ENCODE peak calls at places on chromosome 14, in seven cellular contexts. D is cardiac fibroblast, G is fibroblast of pulmonary artery, K is osteocyte, L is HFFc6, X is AG04450, C is uterus. Y is an unnamed sample.

GRCh38 chr14:87483651-87484260 is 509.2 kb downstream of the GALC start:
- DNase-seq in D (no peak), G (peak), K (no peak), L (no peak), X (peak), C (no peak), Y (no peak)

GRCh38 chr14:100639280-100639679 is 52.1 kb upstream of the BEGAIN start:
- DNase-seq in D (no peak), G (no peak), K (no peak), L (no peak), X (no peak), C (no peak), Y (no peak)

GRCh38 chr14:104138098-104138890 is at the start of gene KIF26A:
- DNase-seq in D (no peak), G (no peak), K (no peak), L (no peak), X (no peak), C (no peak), Y (no peak)

GRCh38 chr14:91402278-91403068 is 15.1 kb downstream of the CCDC88C start:
- DNase-seq in D (no peak), G (peak), K (no peak), L (no peak), X (no peak), C (no peak), Y (no peak)

GRCh38 chr14:92482621-92483319 is 30.8 kb upstream of the RIN3 start:
- DNase-seq in D (no peak), G (no peak), K (peak), L (no peak), X (no peak), C (no peak), Y (no peak)

GRCh38 chr14:99529899-99530298 is 48.7 kb downstream of the CCNK start:
- DNase-seq in D (peak), G (peak), K (no peak), L (peak), X (no peak), C (no peak), Y (no peak)

GRCh38 chr14:87996276-87996592 is 3.3 kb upstream of the GALC start:
- DNase-seq in D (peak), G (peak), K (no peak), L (no peak), X (no peak), C (no peak), Y (no peak)

GRCh38 chr14:56581041-56581727 is 1.6 kb downstream of the TMEM260 start:
- DNase-seq in D (no peak), G (no peak), K (no peak), L (no peak), X (no peak), C (no peak), Y (peak)

GRCh38 chr14:106062502-106063272 is 536.3 kb downstream of the TMEM121 start:
- DNase-seq in D (no peak), G (no peak), K (no peak), L (no peak), X (no peak), C (no peak), Y (no peak)

GRCh38 chr14:89248430-89249295 is 168.4 kb downstream of the FOXN3 start:
- DNase-seq in D (no peak), G (no peak), K (no peak), L (no peak), X (no peak), C (no peak), Y (no peak)

GRCh38 chr14:21112267-21112666 is 11.4 kb downstream of the TMEM253 start:
- DNase-seq in D (no peak), G (no peak), K (no peak), L (no peak), X (no peak), C (no peak), Y (no peak)

GRCh38 chr14:90447720-90448497 is 51.1 kb downstream of the CALM1 start:
- DNase-seq in D (no peak), G (no peak), K (no peak), L (no peak), X (no peak), C (no peak), Y (no peak)

GRCh38 chr14:54566410-54567223 is at the start of gene SAMD4A:
- DNase-seq in D (peak), G (peak), K (peak), L (peak), X (peak), C (peak), Y (peak)
- TF ChIP-seq CTCF in D (peak), G (peak), K (peak), L (peak), X (peak), C (peak), Y (peak)

DNA sequence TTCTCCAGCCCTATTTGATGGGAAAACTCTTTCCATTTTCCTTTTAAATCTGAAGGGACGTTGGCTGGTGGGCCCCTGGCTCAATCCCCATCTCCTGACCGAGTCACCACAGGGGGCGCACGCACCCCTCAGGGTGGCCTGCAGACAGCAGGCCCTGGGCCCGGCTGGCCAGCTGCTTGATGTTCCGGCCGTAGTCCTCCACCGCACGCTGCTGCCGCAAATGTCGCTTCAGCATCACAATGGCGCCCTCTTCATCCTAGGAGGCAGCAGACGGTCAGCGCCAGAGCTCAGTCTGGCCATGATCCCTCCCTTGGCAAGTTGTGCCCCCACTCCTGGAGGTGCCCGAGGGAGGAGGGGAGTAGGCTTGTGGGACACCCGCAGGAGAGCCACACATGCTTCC is 70.0 kb downstream of the PLEKHG3 start:
- DNase-seq in D (no peak), G (no peak), K (no peak), L (no peak), X (no peak), C (no peak), Y (no peak)
- TF ChIP-seq CTCF in D (no peak), G (no peak), K (no peak), L (peak), X (no peak), C (no peak), Y (no peak)

GRCh38 chr14:69360438-69361108 is 37.5 kb downstream of the ERH start:
- DNase-seq in D (no peak), G (no peak), K (no peak), L (no peak), X (no peak), C (no peak), Y (peak)

GRCh38 chr14:69366761-69367160 is 31.3 kb downstream of the ERH start:
- DNase-seq in D (no peak), G (no peak), K (no peak), L (no peak), X (no peak), C (no peak), Y (no peak)

GRCh38 chr14:69366069-69366468 is 32.0 kb downstream of the ERH start:
- DNase-seq in D (no peak), G (no peak), K (no peak), L (no peak), X (no peak), C (no peak), Y (no peak)

GRCh38 chr14:69363964-69364363 is 34.1 kb downstream of the ERH start:
- DNase-seq in D (no peak), G (no peak), K (no peak), L (no peak), X (no peak), C (no peak), Y (no peak)

DNA sequence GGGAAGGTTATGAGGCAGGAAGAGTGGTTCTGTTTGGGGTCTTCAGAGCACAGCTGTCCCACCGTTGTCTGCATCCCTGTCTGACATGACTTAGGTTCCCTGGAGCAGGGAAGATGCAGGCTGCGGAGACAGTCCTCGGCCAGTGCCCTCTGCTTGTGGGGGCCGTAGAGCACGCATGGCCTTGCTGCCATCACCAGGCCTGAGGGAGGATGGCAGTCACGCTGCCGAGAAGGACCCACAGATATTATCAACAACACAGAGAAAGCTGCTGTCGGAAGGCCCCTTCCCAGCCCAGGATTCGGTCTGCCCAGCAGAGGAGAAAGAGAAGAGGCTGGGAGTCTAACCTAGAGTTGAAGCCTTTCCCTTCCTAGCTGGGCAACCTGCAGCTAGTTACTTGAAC is 35.0 kb downstream of the ERH start:
- DNase-seq in D (peak), G (peak), K (no peak), L (peak), X (peak), C (no peak), Y (no peak)
- TF ChIP-seq CTCF in D (peak), G (peak), K (peak), L (peak), X (peak), C (peak), Y (peak)

DNA sequence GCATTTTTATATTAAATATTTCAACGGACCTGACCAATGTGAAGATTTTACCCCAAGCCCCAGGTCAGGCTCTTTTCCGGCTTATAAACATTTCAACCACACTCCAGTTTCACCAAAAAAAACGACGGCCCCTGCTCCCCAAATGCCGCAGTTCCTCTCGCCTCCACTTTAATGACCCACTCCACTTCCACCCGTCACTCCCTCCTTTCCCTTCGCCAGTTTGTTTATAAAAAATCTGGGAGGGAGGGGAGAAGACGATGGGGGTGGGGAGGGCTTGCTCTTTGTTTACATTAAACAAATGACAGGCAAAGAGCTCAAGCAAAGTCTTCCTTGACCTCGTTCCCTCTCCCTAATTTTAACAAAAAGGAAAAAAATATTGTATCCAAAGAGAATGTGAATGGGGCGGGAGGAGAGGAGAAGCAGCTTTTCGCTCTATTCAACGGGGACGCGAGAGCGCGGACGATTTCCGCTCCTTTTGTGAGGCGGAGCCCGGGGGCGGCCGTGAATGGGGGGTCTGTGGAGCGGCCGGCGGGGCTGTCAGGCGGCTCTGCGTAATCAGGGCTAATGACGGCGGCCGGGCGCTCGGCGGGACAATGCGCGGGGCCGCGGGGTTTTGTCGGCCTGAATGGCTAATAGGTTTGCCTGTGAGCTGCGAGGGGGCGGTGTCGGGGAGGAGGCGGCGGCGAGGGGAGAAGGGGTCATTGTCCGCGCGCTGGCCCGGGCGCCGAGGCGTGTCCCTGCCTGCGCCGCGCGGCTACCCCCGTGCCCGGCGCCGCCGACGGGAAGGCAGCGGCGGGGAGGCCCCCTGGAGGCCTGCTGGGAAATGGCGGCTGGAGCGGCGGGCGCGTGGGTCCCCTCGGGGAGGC is 5.7 kb downstream of the SIX6 start:
- DNase-seq in D (no peak), G (no peak), K (peak), L (no peak), X (no peak), C (no peak), Y (peak)
- TF ChIP-seq CTCF in D (no peak), G (no peak), K (peak), L (no peak), X (peak), C (no peak), Y (peak)

DNA sequence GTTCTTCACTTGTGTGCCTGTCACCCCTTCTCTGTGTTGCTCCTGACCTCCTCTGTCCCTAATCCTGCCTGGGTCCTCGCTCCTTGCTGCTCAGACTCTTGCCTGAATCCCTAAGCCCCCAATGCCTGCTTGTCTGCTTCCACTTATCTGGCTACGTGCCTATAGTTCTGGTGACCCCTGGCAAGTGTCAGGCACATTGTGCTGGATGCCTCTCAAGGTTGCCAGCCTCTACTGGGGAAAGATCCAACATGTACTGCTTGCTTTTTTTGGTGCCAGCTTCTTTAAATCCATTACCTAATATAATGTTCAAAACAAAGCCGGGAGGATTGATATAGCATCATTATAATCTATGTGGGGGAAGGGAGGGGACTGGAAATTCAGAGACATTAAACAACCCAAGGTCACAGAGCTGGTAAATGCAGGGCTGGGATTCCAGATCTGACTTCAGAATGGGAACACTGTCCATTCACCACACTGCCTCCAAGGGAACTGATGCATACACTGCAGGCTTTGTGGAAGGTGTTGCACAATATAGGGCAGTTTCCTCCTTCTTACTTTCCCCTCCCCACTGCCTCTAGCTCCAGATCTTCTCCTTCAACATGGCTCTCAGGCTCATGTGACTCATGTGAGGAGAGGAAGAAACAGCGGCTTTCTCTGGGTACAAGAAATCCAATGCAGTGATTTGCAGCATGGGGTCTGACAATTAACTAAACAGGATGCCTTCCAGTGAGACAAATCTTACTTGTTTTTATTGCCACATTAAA is 447.8 kb upstream of the CCDC196 start:
- DNase-seq in D (peak), G (peak), K (no peak), L (no peak), X (no peak), C (peak), Y (no peak)
- TF ChIP-seq CTCF in D (peak), G (peak), K (no peak), L (no peak), X (no peak), C (no peak), Y (no peak)

GRCh38 chr14:85958069-85958468 is 428.1 kb downstream of the FLRT2 start:
- DNase-seq in D (no peak), G (no peak), K (no peak), L (no peak), X (no peak), C (no peak), Y (no peak)
- TF ChIP-seq CTCF in D (no peak), G (no peak), K (no peak), L (no peak), X (no peak), C (no peak), Y (no peak)